ENCODE peak calls at places on chromosomes 7 and 10, in four cellular contexts. Z is H9, K is IMR-90, D is H1. L is an unnamed sample.

GRCh38 chr7:41003031-41003925 is 699.6 kb downstream of the INHBA start:
- DNase-seq in Z (peak), K (peak), D (peak), L (peak)

GRCh38 chr7:1749864-1750466 is 79.9 kb downstream of the ELFN1 start:
- DNase-seq in Z (no peak), K (no peak), D (no peak), L (no peak)

GRCh38 chr10:99593312-99593711 is 26.9 kb downstream of the SLC25A28 start:
- DNase-seq in Z (no peak), K (no peak), D (no peak), L (no peak)

GRCh38 chr10:99292159-99292558 is 37.0 kb upstream of the CNNM1 start:
- DNase-seq in Z (no peak), K (peak), D (no peak), L (no peak)

GRCh38 chr10:92965314-92965713 is 95.3 kb upstream of the CYP26C1 start:
- DNase-seq in Z (no peak), K (peak), D (no peak), L (peak)

GRCh38 chr7:34889951-34890350 is 147.3 kb downstream of the DPY19L1 start:
- DNase-seq in Z (no peak), K (no peak), D (no peak), L (no peak)

GRCh38 chr10:58588673-58589265 is 76.1 kb downstream of the BICC1 start:
- DNase-seq in Z (peak), K (no peak), D (no peak), L (peak)

GRCh38 chr10:7152982-7153381 is 257.9 kb downstream of the SFMBT2 start:
- DNase-seq in Z (no peak), K (no peak), D (no peak), L (no peak)

GRCh38 chr10:48497965-48498770 is 106.7 kb downstream of the ARHGAP22 start:
- DNase-seq in Z (peak), K (no peak), D (no peak), L (no peak)

GRCh38 chr7:77667459-77668090 is 28.7 kb upstream of the RSBN1L start:
- DNase-seq in Z (no peak), K (peak), D (no peak), L (no peak)

GRCh38 chr7:14761506-14762296 is 140.8 kb downstream of the DGKB start:
- DNase-seq in Z (no peak), K (peak), D (no peak), L (no peak)

GRCh38 chr10:24993237-24993958 is 22.6 kb downstream of the ENKUR start:
- DNase-seq in Z (no peak), K (no peak), D (no peak), L (no peak)

GRCh38 chr7:66626236-66626957 is 2.3 kb upstream of the KCTD7 start:
- DNase-seq in Z (no peak), K (peak), D (no peak), L (peak)

GRCh38 chr7:40000734-40001315 is 50.8 kb downstream of the CDK13 start:
- DNase-seq in Z (no peak), K (peak), D (no peak), L (no peak)

GRCh38 chr10:117264776-117265175 is 23.9 kb downstream of the SLC18A2 start:
- DNase-seq in Z (no peak), K (no peak), D (no peak), L (no peak)

GRCh38 chr10:50600831-50601466 is 22.8 kb downstream of the SGMS1 start:
- DNase-seq in Z (no peak), K (peak), D (no peak), L (no peak)

GRCh38 chr7:6623589-6624245 is 8.3 kb downstream of the ZNF853 start:
- DNase-seq in Z (no peak), K (no peak), D (no peak), L (no peak)

GRCh38 chr10:131043039-131043691 is 268.4 kb downstream of the TCERG1L start:
- DNase-seq in Z (no peak), K (no peak), D (no peak), L (no peak)

GRCh38 chr10:102542800-102543418 is 39.1 kb downstream of the SUFU start:
- DNase-seq in Z (no peak), K (peak), D (no peak), L (no peak)

GRCh38 chr10:119567978-119568377 is 25.5 kb upstream of the RGS10 start:
- DNase-seq in Z (no peak), K (no peak), D (no peak), L (no peak)

GRCh38 chr10:127041561-127041960 is 136.3 kb downstream of the DOCK1 start:
- DNase-seq in Z (no peak), K (peak), D (no peak), L (no peak)

GRCh38 chr7:24979470-24979862 is 512 bp downstream of the OSBPL3 start:
- DNase-seq in Z (no peak), K (peak), D (peak), L (peak)

GRCh38 chr7:93160410-93160809 is 12.2 kb upstream of the SAMD9L start:
- DNase-seq in Z (no peak), K (peak), D (no peak), L (no peak)

GRCh38 chr10:118840071-118840775 is 85.5 kb upstream of the CACUL1 start:
- DNase-seq in Z (no peak), K (no peak), D (no peak), L (peak)

GRCh38 chr10:5927306-5927705 is 37.3 kb downstream of the FBH1 start:
- DNase-seq in Z (no peak), K (peak), D (no peak), L (no peak)

GRCh38 chr10:90592903-90593302 is 264.9 kb downstream of the HTR7 start:
- DNase-seq in Z (peak), K (peak), D (peak), L (peak)

GRCh38 chr7:140640727-140641531 is at the start of gene DENND2A:
- DNase-seq in Z (peak), K (peak), D (no peak), L (peak)

GRCh38 chr10:46028584-46029570 is 1.5 kb downstream of the NCOA4 start:
- DNase-seq in Z (no peak), K (peak), D (no peak), L (peak)

GRCh38 chr10:110326351-110327032 is 21.8 kb upstream of the SMNDC1 start:
- DNase-seq in Z (no peak), K (peak), D (no peak), L (no peak)

GRCh38 chr10:63346015-63346441 is 119.7 kb downstream of the JMJD1C start:
- DNase-seq in Z (no peak), K (peak), D (no peak), L (no peak)

GRCh38 chr7:153835712-153836265 is 216.4 kb upstream of the DPP6 start:
- DNase-seq in Z (no peak), K (no peak), D (no peak), L (no peak)

GRCh38 chr7:108146070-108146842 is 16.1 kb upstream of the LAMB4 start:
- DNase-seq in Z (peak), K (peak), D (peak), L (peak)

GRCh38 chr7:157575777-157576176 is 239.0 kb downstream of the DNAJB6 start:
- DNase-seq in Z (no peak), K (no peak), D (no peak), L (no peak)

GRCh38 chr7:134699871-134700270 is 53.2 kb downstream of the BPGM start:
- DNase-seq in Z (no peak), K (no peak), D (no peak), L (no peak)

GRCh38 chr7:92720604-92721350 is 115.6 kb downstream of the CDK6 start:
- DNase-seq in Z (no peak), K (no peak), D (no peak), L (no peak)

GRCh38 chr7:158272091-158272490 is 315.5 kb downstream of the PTPRN2 start:
- DNase-seq in Z (no peak), K (no peak), D (no peak), L (no peak)

GRCh38 chr7:115707236-115707635 is 323.3 kb downstream of the TFEC start:
- DNase-seq in Z (peak), K (peak), D (peak), L (peak)

GRCh38 chr10:79488870-79489269 is 23.5 kb upstream of the EIF5AL1 start:
- DNase-seq in Z (peak), K (no peak), D (no peak), L (peak)

GRCh38 chr10:93039721-93040120 is 20.9 kb upstream of the CYP26C1 start:
- DNase-seq in Z (peak), K (peak), D (no peak), L (peak)

GRCh38 chr10:29204119-29204518 is 84.8 kb upstream of the LYZL1 start:
- DNase-seq in Z (peak), K (no peak), D (no peak), L (peak)

GRCh38 chr7:98984126-98984525 is 105.8 kb downstream of the TRRAP start:
- DNase-seq in Z (no peak), K (no peak), D (no peak), L (no peak)
- H4K5ac ChIP-seq in Z (no peak), K (no peak), D (no peak), L (no peak)

GRCh38 chr7:80634505-80634904 is 3.9 kb upstream of the CD36 start:
- DNase-seq in Z (no peak), K (peak), D (no peak), L (no peak)

GRCh38 chr7:80636709-80637108 is 1.7 kb upstream of the CD36 start:
- DNase-seq in Z (no peak), K (no peak), D (no peak), L (no peak)

GRCh38 chr7:80637453-80637852 is 989 bp upstream of the CD36 start:
- DNase-seq in Z (no peak), K (no peak), D (no peak), L (no peak)

GRCh38 chr7:80635533-80635932 is 2.9 kb upstream of the CD36 start:
- DNase-seq in Z (no peak), K (peak), D (no peak), L (no peak)

GRCh38 chr7:80635998-80636397 is 2.4 kb upstream of the CD36 start:
- DNase-seq in Z (no peak), K (no peak), D (no peak), L (no peak)
- H3K18ac ChIP-seq in Z (no peak), K (peak), D (no peak), L (no peak)

DNA sequence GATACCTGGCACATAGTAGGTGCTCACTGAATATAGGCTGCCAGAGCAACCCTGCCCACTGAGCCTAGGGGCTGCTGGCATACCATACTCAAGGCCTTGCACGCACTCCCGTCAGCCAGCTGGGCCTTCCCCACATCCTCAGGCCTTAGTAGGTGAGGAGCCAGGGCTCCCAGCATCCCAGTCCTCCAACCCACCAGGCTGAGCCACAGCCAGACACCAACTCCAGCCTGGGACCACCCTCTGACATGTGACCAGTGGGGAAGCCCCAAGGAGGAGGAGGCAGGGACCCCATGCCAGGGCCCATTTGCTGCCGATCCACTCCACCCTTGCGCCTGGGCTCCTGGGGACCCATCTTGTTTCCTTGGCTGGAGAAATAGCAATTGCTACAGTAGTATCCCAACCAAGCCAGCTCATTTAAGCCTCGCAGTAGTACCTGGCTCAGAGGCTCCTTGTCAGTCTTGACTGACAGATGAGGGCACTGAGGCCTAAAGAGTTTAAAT is 11.4 kb downstream of the SLIT1 start:
- DNase-seq in Z (no peak), K (no peak), D (no peak), L (no peak)
- H4K5ac ChIP-seq in Z (no peak), K (no peak), D (no peak), L (no peak)

DNA sequence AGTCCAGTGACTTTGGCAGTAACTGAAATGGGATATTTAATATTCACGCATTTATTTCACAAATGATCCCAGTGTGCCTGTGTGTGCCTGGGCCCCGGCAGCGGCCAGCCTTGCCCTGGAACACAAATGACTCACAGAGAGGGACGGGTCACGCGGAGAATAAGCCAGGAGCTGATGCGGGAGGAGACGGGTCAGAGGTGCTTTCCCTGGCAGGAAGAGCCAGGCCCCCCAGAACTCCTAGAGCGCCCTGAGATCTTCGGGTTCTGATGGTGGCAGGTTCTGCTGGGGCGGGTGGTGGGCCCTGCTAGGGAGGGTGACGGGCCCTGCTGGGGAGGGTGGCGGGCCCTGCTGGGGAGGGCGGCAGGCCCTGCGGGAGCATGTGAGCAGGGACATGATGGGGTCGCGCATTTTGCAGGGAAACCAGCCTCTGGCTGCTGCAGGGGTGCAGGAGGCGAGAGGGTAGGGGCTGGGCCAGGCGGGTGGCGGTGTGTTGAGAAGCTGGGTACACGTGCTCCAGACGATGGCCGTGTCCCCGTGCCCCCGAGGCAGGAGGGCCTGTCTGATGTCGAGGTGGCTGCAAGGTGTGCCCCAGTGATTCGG is 84.2 kb upstream of the DIP2C start:
- DNase-seq in Z (no peak), K (no peak), D (no peak), L (no peak)
- H3K18ac ChIP-seq in Z (no peak), K (no peak), D (no peak), L (no peak)

DNA sequence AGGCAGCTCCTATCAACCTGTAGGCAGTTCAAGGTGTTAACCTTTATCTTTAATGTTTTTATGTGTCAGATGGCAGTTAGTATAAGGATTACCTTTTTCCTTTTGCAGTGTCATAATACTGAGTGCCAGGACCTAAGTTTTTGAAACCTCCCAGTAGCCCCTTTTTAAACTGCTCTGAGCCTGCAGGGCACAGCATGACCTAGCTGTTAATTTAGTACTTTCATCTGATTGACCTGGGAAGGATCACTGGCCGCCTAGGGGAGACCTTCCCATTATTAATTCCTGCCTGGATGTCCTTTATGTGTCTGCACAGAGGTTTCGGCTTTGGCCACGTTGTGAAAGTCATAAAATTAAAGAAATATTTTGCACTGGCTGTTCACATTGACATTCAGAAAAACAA is 290.1 kb downstream of the SDK1 start:
- DNase-seq in Z (no peak), K (no peak), D (no peak), L (peak)
- H4K5ac ChIP-seq in Z (no peak), K (no peak), D (no peak), L (no peak)

L was measured in mesendoderm.